ENCODE peak calls at places on chromosomes 11 and 22, in seven cellular contexts. D is T-helper 17 cell; A is non-pigmented ciliary epithelial cell; B is mucosa of gallbladder; K is astrocyte of the hippocampus; G is nephron progenitor cell; U is activated T-cell treated with anti-CD3 and anti-CD28 coated beads, Interleukin-2, amount 50 U/mL, for 72 hours. Y is an unnamed sample.

GRCh38 chr11:554824-555499 is 5.6 kb downstream of the LMNTD2 start:
- DNase-seq in D (peak), A (no peak), B (peak), K (peak), G (peak), U (peak), Y (peak)

GRCh38 chr22:43867839-43868652 is 5.7 kb upstream of the SULT4A1 start:
- DNase-seq in D (no peak), A (peak), B (peak), K (peak), G (peak), U (peak), Y (peak)

GRCh38 chr11:21554284-21554683 is 638.6 kb upstream of the ANO5 start:
- DNase-seq in D (no peak), A (no peak), B (no peak), K (no peak), G (no peak), U (no peak), Y (no peak)

GRCh38 chr11:123055132-123055924 is 6.6 kb downstream of the HSPA8 start:
- DNase-seq in D (no peak), A (no peak), B (no peak), K (no peak), G (no peak), U (no peak), Y (no peak)

GRCh38 chr11:128964463-128964930 is 21.8 kb upstream of the TP53AIP1 start:
- DNase-seq in D (no peak), A (no peak), B (no peak), K (no peak), G (no peak), U (no peak), Y (no peak)

GRCh38 chr11:116906479-116906878 is 69.1 kb upstream of the APOA1 start:
- DNase-seq in D (no peak), A (no peak), B (no peak), K (no peak), G (no peak), U (no peak), Y (no peak)

GRCh38 chr22:24803064-24803542 is 2.9 kb upstream of the SGSM1 start:
- DNase-seq in D (peak), A (no peak), B (peak), K (peak), G (peak), U (peak), Y (peak)

GRCh38 chr22:50573491-50574382 is 4.5 kb downstream of the CPT1B start:
- DNase-seq in D (no peak), A (no peak), B (no peak), K (no peak), G (no peak), U (no peak), Y (no peak)

GRCh38 chr22:38176170-38176741 is 5.4 kb downstream of the PLA2G6 start:
- DNase-seq in D (no peak), A (peak), B (peak), K (peak), G (no peak), U (peak), Y (peak)

GRCh38 chr22:32897400-32897799 is 95.9 kb downstream of the TIMP3 start:
- DNase-seq in D (no peak), A (no peak), B (no peak), K (peak), G (no peak), U (no peak), Y (peak)

GRCh38 chr22:24338701-24339451 is 68.2 kb downstream of the SPECC1L start:
- DNase-seq in D (no peak), A (no peak), B (no peak), K (peak), G (no peak), U (no peak), Y (no peak)

GRCh38 chr22:37321288-37321687 is 39.0 kb downstream of the CYTH4 start:
- DNase-seq in D (no peak), A (no peak), B (no peak), K (no peak), G (no peak), U (no peak), Y (no peak)

GRCh38 chr11:110447897-110448522 is 18.3 kb downstream of the FDX1 start:
- DNase-seq in D (no peak), A (no peak), B (no peak), K (peak), G (no peak), U (no peak), Y (no peak)

GRCh38 chr11:114026355-114026754 is 33.2 kb upstream of the ZBTB16 start:
- DNase-seq in D (no peak), A (no peak), B (no peak), K (peak), G (no peak), U (no peak), Y (peak)

GRCh38 chr11:77590194-77590591 is 440 bp downstream of the AQP11 start:
- DNase-seq in D (no peak), A (no peak), B (peak), K (peak), G (no peak), U (no peak), Y (no peak)

GRCh38 chr11:73415854-73416615 is 39.8 kb downstream of the RELT start:
- DNase-seq in D (no peak), A (no peak), B (no peak), K (peak), G (no peak), U (no peak), Y (no peak)

GRCh38 chr11:113448311-113448666 is 26.9 kb downstream of the DRD2 start:
- DNase-seq in D (no peak), A (no peak), B (no peak), K (no peak), G (no peak), U (no peak), Y (no peak)

GRCh38 chr11:92168936-92169335 is 55.7 kb upstream of the FAT3 start:
- DNase-seq in D (no peak), A (no peak), B (no peak), K (no peak), G (no peak), U (no peak), Y (no peak)

GRCh38 chr11:86244063-86244521 is 461 bp upstream of the EED start:
- DNase-seq in D (peak), A (peak), B (peak), K (peak), G (peak), U (peak), Y (peak)

GRCh38 chr11:11983427-11983826 is 25.0 kb downstream of the DKK3 start:
- DNase-seq in D (no peak), A (no peak), B (no peak), K (no peak), G (no peak), U (no peak), Y (no peak)

GRCh38 chr22:31099386-31099785 is 8.0 kb downstream of the SELENOM start:
- DNase-seq in D (no peak), A (no peak), B (no peak), K (no peak), G (no peak), U (no peak), Y (no peak)

GRCh38 chr11:73747762-73748161 is 13.1 kb downstream of the RAB6A start:
- DNase-seq in D (no peak), A (no peak), B (no peak), K (no peak), G (no peak), U (no peak), Y (no peak)

GRCh38 chr11:57162179-57162898 is 19.4 kb upstream of the LRRC55 start:
- DNase-seq in D (no peak), A (no peak), B (no peak), K (peak), G (no peak), U (no peak), Y (no peak)

GRCh38 chr11:1752907-1753425 is 2.6 kb upstream of the IFITM10 start:
- DNase-seq in D (no peak), A (no peak), B (no peak), K (no peak), G (no peak), U (no peak), Y (no peak)

GRCh38 chr22:17339095-17339693 is 30.1 kb upstream of the CECR2 start:
- DNase-seq in D (no peak), A (no peak), B (no peak), K (no peak), G (no peak), U (no peak), Y (no peak)

GRCh38 chr22:44597616-44598015 is 99.6 kb upstream of the RTL6 start:
- DNase-seq in D (no peak), A (no peak), B (no peak), K (no peak), G (peak), U (no peak), Y (no peak)

Y was measured in A172.